ENCODE peak calls at places on chromosomes 1 and 21, in six cellular contexts. A is cardiac fibroblast, B is A172, D is thoracic aorta, Y is fibroblast of mammary gland, H is HS-5. G is an unnamed sample.

GRCh38 chr1:158146165-158146564 is 34.5 kb upstream of the CD1D start:
- DNase-seq in A (peak), B (peak), D (no peak), Y (peak), H (no peak), G (no peak)

GRCh38 chr1:20233866-20234265 is 47.5 kb upstream of the PLA2G2C start:
- DNase-seq in A (no peak), B (no peak), D (no peak), Y (peak), H (no peak), G (peak)

GRCh38 chr1:156744786-156745419 is 4.0 kb upstream of the MRPL24 start:
- DNase-seq in A (no peak), B (no peak), D (no peak), Y (no peak), H (no peak), G (no peak)

GRCh38 chr1:7485086-7485780 is 285.9 kb upstream of the VAMP3 start:
- DNase-seq in A (no peak), B (no peak), D (no peak), Y (no peak), H (no peak), G (no peak)

GRCh38 chr1:20981903-20982695 is 194.6 kb downstream of the EIF4G3 start:
- DNase-seq in A (peak), B (peak), D (no peak), Y (peak), H (no peak), G (no peak)

GRCh38 chr1:147625274-147625986 is 44.9 kb downstream of the ACP6 start:
- DNase-seq in A (no peak), B (no peak), D (no peak), Y (no peak), H (no peak), G (no peak)

GRCh38 chr1:41006942-41007865 is 14.3 kb downstream of the SLFNL1 start:
- DNase-seq in A (peak), B (no peak), D (no peak), Y (peak), H (no peak), G (no peak)

GRCh38 chr1:225766967-225767413 is 10.6 kb upstream of the SRP9 start:
- DNase-seq in A (peak), B (peak), D (peak), Y (peak), H (peak), G (no peak)

GRCh38 chr1:86753700-86754099 is 49.3 kb downstream of the SH3GLB1 start:
- DNase-seq in A (peak), B (no peak), D (no peak), Y (no peak), H (no peak), G (peak)

GRCh38 chr1:64898107-64898861 is 68.1 kb downstream of the JAK1 start:
- DNase-seq in A (peak), B (peak), D (peak), Y (peak), H (peak), G (peak)

GRCh38 chr21:16541366-16541765 is 811.6 kb downstream of the USP25 start:
- DNase-seq in A (peak), B (peak), D (no peak), Y (peak), H (no peak), G (no peak)

GRCh38 chr1:163797816-163798215 is 476.1 kb downstream of the NUF2 start:
- DNase-seq in A (no peak), B (no peak), D (no peak), Y (no peak), H (no peak), G (no peak)

GRCh38 chr1:236021424-236022135 is 43.3 kb downstream of the NID1 start:
- DNase-seq in A (no peak), B (no peak), D (no peak), Y (peak), H (no peak), G (no peak)

GRCh38 chr1:213953816-213954215 is 34.0 kb upstream of the PROX1 start:
- DNase-seq in A (no peak), B (no peak), D (no peak), Y (no peak), H (no peak), G (no peak)

GRCh38 chr1:36206323-36206858 is 17.9 kb upstream of the THRAP3 start:
- DNase-seq in A (no peak), B (no peak), D (no peak), Y (no peak), H (no peak), G (no peak)

GRCh38 chr1:70486676-70487470 is 75.8 kb downstream of the CTH start:
- DNase-seq in A (peak), B (peak), D (no peak), Y (peak), H (peak), G (no peak)

GRCh38 chr1:25080294-25081209 is 150.5 kb upstream of the RUNX3 start:
- DNase-seq in A (peak), B (no peak), D (no peak), Y (peak), H (no peak), G (no peak)

GRCh38 chr1:102879439-102879993 is 228.8 kb downstream of the COL11A1 start:
- DNase-seq in A (peak), B (peak), D (no peak), Y (peak), H (peak), G (no peak)

GRCh38 chr1:53708687-53709086 is 30.3 kb downstream of the GLIS1 start:
- DNase-seq in A (no peak), B (no peak), D (no peak), Y (no peak), H (no peak), G (no peak)

GRCh38 chr1:113714606-113715269 is 44.5 kb downstream of the PHTF1 start:
- DNase-seq in A (no peak), B (no peak), D (no peak), Y (peak), H (no peak), G (no peak)

GRCh38 chr1:87766737-87767136 is 438.1 kb downstream of the LMO4 start:
- DNase-seq in A (peak), B (no peak), D (no peak), Y (peak), H (peak), G (no peak)

GRCh38 chr1:100328133-100328532 is 24.2 kb upstream of the CDC14A start:
- DNase-seq in A (no peak), B (no peak), D (no peak), Y (no peak), H (no peak), G (no peak)

GRCh38 chr1:97796716-97797115 is 124.1 kb downstream of the DPYD start:
- DNase-seq in A (peak), B (no peak), D (no peak), Y (no peak), H (no peak), G (peak)

GRCh38 chr1:150173161-150173585 is 23.5 kb downstream of the PLEKHO1 start:
- DNase-seq in A (no peak), B (no peak), D (no peak), Y (no peak), H (no peak), G (no peak)

GRCh38 chr1:209387271-209387968 is 196.1 kb upstream of the CAMK1G start:
- DNase-seq in A (no peak), B (no peak), D (no peak), Y (no peak), H (no peak), G (no peak)

GRCh38 chr21:32412162-32412997 is at the start of gene EVA1C:
- DNase-seq in A (peak), B (no peak), D (no peak), Y (peak), H (no peak), G (peak)

GRCh38 chr1:19429611-19430010 is 55.7 kb downstream of the CAPZB start:
- DNase-seq in A (no peak), B (no peak), D (no peak), Y (no peak), H (no peak), G (peak)

GRCh38 chr1:201551877-201552731 is 13.2 kb downstream of the NAV1 start:
- DNase-seq in A (peak), B (peak), D (no peak), Y (peak), H (no peak), G (no peak)

GRCh38 chr1:228270032-228270431 is 62.2 kb downstream of the OBSCN start:
- DNase-seq in A (peak), B (peak), D (no peak), Y (peak), H (peak), G (no peak)

GRCh38 chr1:212219679-212220463 is 65.3 kb upstream of the PPP2R5A start:
- DNase-seq in A (no peak), B (peak), D (no peak), Y (no peak), H (no peak), G (no peak)

GRCh38 chr1:153941826-153942725 is 4.4 kb downstream of the DENND4B start:
- DNase-seq in A (no peak), B (no peak), D (no peak), Y (no peak), H (no peak), G (no peak)

GRCh38 chr1:221778535-221779142 is 36.8 kb upstream of the DUSP10 start:
- DNase-seq in A (no peak), B (no peak), D (no peak), Y (no peak), H (no peak), G (no peak)

G was measured in DMS153.